ENCODE peak calls at places on chromosomes 3 and 15, in four cellular contexts. One of them, this sample, is unnamed. For H3K36me3 and H3K9me3, the result is how much of the 10 kb centered on the place peaks cover.

GRCh38 chr15:32990071-32990470 is 204.4 kb downstream of the FMN1 start:
- DNase-seq in psoas muscle: no peak
- DNase-seq in adipocyte: no peak
- DNase-seq in thoracic aorta: no peak
- DNase-seq in this sample: no peak

GRCh38 chr3:122681294-122682015 is 816 bp downstream of the PARP14 start:
- DNase-seq in psoas muscle: no peak
- DNase-seq in adipocyte: no peak
- DNase-seq in thoracic aorta: no peak
- DNase-seq in this sample: no peak

GRCh38 chr3:10173926-10174435 is 9.3 kb downstream of the IRAK2 start:
- DNase-seq in psoas muscle: peak
- DNase-seq in adipocyte: peak
- DNase-seq in thoracic aorta: peak
- DNase-seq in this sample: peak

GRCh38 chr3:90010341-90010740 is 902.9 kb downstream of the EPHA3 start:
- DNase-seq in psoas muscle: no peak
- DNase-seq in adipocyte: peak
- DNase-seq in thoracic aorta: no peak
- DNase-seq in this sample: no peak

GRCh38 chr3:195892355-195893120 is 15.8 kb downstream of the TNK2 start:
- DNase-seq in psoas muscle: peak
- DNase-seq in adipocyte: peak
- DNase-seq in thoracic aorta: peak
- DNase-seq in this sample: no peak

GRCh38 chr3:17840126-17840525 is 97.7 kb upstream of the TBC1D5 start:
- DNase-seq in psoas muscle: no peak
- DNase-seq in adipocyte: no peak
- DNase-seq in thoracic aorta: no peak
- DNase-seq in this sample: no peak

GRCh38 chr15:77507151-77507847 is 86.6 kb downstream of the HMG20A start:
- DNase-seq in psoas muscle: peak
- DNase-seq in adipocyte: no peak
- DNase-seq in thoracic aorta: no peak
- DNase-seq in this sample: no peak

GRCh38 chr3:69250014-69250413 is 127.6 kb upstream of the LMOD3 start:
- DNase-seq in psoas muscle: no peak
- DNase-seq in adipocyte: no peak
- DNase-seq in thoracic aorta: no peak
- DNase-seq in this sample: no peak

GRCh38 chr3:23316924-23317323 is 113.8 kb downstream of the UBE2E2 start:
- DNase-seq in psoas muscle: no peak
- DNase-seq in adipocyte: no peak
- DNase-seq in thoracic aorta: no peak
- DNase-seq in this sample: no peak

GRCh38 chr3:106628407-106628806 is 748.8 kb upstream of the CCDC54 start:
- DNase-seq in psoas muscle: no peak
- DNase-seq in adipocyte: peak
- DNase-seq in thoracic aorta: no peak
- DNase-seq in this sample: no peak

GRCh38 chr15:77083381-77084160 is 12.7 kb upstream of the TSPAN3 start:
- DNase-seq in psoas muscle: peak
- DNase-seq in adipocyte: no peak
- DNase-seq in thoracic aorta: peak
- DNase-seq in this sample: peak

GRCh38 chr15:68829068-68829467 is 8.4 kb upstream of the ANP32A start:
- DNase-seq in psoas muscle: no peak
- DNase-seq in adipocyte: no peak
- DNase-seq in thoracic aorta: no peak
- DNase-seq in this sample: no peak

GRCh38 chr3:53224026-53224425 is 31.8 kb downstream of the TKT start:
- DNase-seq in psoas muscle: no peak
- DNase-seq in adipocyte: no peak
- DNase-seq in thoracic aorta: no peak
- DNase-seq in this sample: no peak

GRCh38 chr3:65173841-65174240 is 486.0 kb upstream of the ADAMTS9 start:
- DNase-seq in psoas muscle: no peak
- DNase-seq in adipocyte: no peak
- DNase-seq in thoracic aorta: no peak
- DNase-seq in this sample: no peak

GRCh38 chr15:78087944-78088772 is 4.2 kb upstream of the SH2D7 start:
- DNase-seq in psoas muscle: no peak
- DNase-seq in adipocyte: no peak
- DNase-seq in thoracic aorta: no peak
- DNase-seq in this sample: no peak

GRCh38 chr3:107117922-107118576 is 259.2 kb upstream of the CCDC54 start:
- DNase-seq in psoas muscle: no peak
- DNase-seq in adipocyte: peak
- DNase-seq in thoracic aorta: no peak
- DNase-seq in this sample: no peak

GRCh38 chr3:144843099-144843498 is 871.5 kb downstream of the DIPK2A start:
- DNase-seq in psoas muscle: no peak
- DNase-seq in adipocyte: peak
- DNase-seq in thoracic aorta: no peak
- DNase-seq in this sample: no peak

GRCh38 chr3:190077646-190078045 is 43.1 kb downstream of the P3H2 start:
- DNase-seq in psoas muscle: no peak
- DNase-seq in adipocyte: no peak
- DNase-seq in thoracic aorta: no peak
- DNase-seq in this sample: no peak

GRCh38 chr3:181862502-181862901 is 150.8 kb downstream of the SOX2 start:
- DNase-seq in psoas muscle: no peak
- DNase-seq in adipocyte: no peak
- DNase-seq in thoracic aorta: no peak
- DNase-seq in this sample: no peak

GRCh38 chr15:98805434-98806274 is 157.3 kb downstream of the IGF1R start:
- DNase-seq in psoas muscle: no peak
- DNase-seq in adipocyte: no peak
- DNase-seq in thoracic aorta: no peak
- DNase-seq in this sample: no peak

GRCh38 chr15:71821547-71822129 is 11.3 kb downstream of the NR2E3 start:
- DNase-seq in psoas muscle: no peak
- DNase-seq in adipocyte: no peak
- DNase-seq in thoracic aorta: no peak
- DNase-seq in this sample: no peak
- H3K36me3 ChIP-seq in psoas muscle: under half
- H3K36me3 ChIP-seq in adipocyte: under half
- H3K36me3 ChIP-seq in thoracic aorta: under half
- H3K36me3 ChIP-seq in this sample: under half

GRCh38 chr3:93904568-93904967 is 69.1 kb downstream of the PROS1 start:
- DNase-seq in psoas muscle: no peak
- DNase-seq in adipocyte: no peak
- DNase-seq in thoracic aorta: no peak
- DNase-seq in this sample: no peak

GRCh38 chr3:93907132-93907531 is 66.6 kb downstream of the PROS1 start:
- DNase-seq in psoas muscle: no peak
- DNase-seq in adipocyte: no peak
- DNase-seq in thoracic aorta: no peak
- DNase-seq in this sample: no peak

GRCh38 chr3:93906245-93906644 is 67.5 kb downstream of the PROS1 start:
- DNase-seq in psoas muscle: no peak
- DNase-seq in adipocyte: no peak
- DNase-seq in thoracic aorta: no peak
- DNase-seq in this sample: no peak

DNA sequence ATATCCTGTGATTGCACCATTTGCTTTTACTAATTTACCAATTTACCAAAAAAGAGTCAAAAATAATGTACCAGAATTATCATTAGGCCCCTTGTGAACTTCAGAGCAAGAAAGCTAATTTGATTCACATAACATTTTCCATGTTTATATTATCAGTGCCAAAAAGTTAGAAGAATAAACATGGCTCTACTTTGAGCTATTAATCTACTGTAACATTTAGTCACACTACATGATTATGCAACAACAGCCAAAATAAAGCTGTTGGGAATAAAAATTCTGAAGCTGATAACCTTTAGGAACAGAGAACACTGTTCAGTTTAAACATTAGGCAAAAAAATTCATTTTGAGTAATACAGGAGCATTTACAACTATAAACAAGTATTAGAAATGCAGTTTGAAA is 63.6 kb downstream of the PROS1 start:
- DNase-seq in psoas muscle: no peak
- DNase-seq in adipocyte: peak
- DNase-seq in thoracic aorta: no peak
- DNase-seq in this sample: no peak
- H3K9me3 ChIP-seq in psoas muscle: under half
- H3K9me3 ChIP-seq in adipocyte: under half
- H3K9me3 ChIP-seq in thoracic aorta: under half
- H3K9me3 ChIP-seq in this sample: under half

GRCh38 chr3:12759097-12759679 is at the start of gene TMEM40:
- DNase-seq in psoas muscle: no peak
- DNase-seq in adipocyte: no peak
- DNase-seq in thoracic aorta: no peak
- DNase-seq in this sample: no peak
- H3K4me3 ChIP-seq in psoas muscle: no peak
- H3K4me3 ChIP-seq in adipocyte: no peak
- H3K4me3 ChIP-seq in thoracic aorta: peak
- H3K4me3 ChIP-seq in this sample: peak

GRCh38 chr3:127213381-127213918 is 20.5 kb downstream of the PRR23E start:
- DNase-seq in psoas muscle: no peak
- DNase-seq in adipocyte: no peak
- DNase-seq in thoracic aorta: no peak
- DNase-seq in this sample: peak

GRCh38 chr3:127214990-127215389 is 22.1 kb downstream of the PRR23E start:
- DNase-seq in psoas muscle: no peak
- DNase-seq in adipocyte: no peak
- DNase-seq in thoracic aorta: no peak
- DNase-seq in this sample: no peak

GRCh38 chr3:127216415-127217261 is 23.7 kb downstream of the PRR23E start:
- DNase-seq in psoas muscle: no peak
- DNase-seq in adipocyte: no peak
- DNase-seq in thoracic aorta: no peak
- DNase-seq in this sample: no peak

GRCh38 chr3:127217594-127218456 is 24.9 kb downstream of the PRR23E start:
- DNase-seq in psoas muscle: no peak
- DNase-seq in adipocyte: peak
- DNase-seq in thoracic aorta: no peak
- DNase-seq in this sample: no peak

GRCh38 chr3:127215714-127216414 is 22.9 kb downstream of the PRR23E start:
- DNase-seq in psoas muscle: no peak
- DNase-seq in adipocyte: no peak
- DNase-seq in thoracic aorta: no peak
- DNase-seq in this sample: no peak
- H3K36me3 ChIP-seq in psoas muscle: under half
- H3K36me3 ChIP-seq in adipocyte: under half
- H3K36me3 ChIP-seq in thoracic aorta: under half
- H3K36me3 ChIP-seq in this sample: under half

GRCh38 chr15:58026552-58026951 is 39.0 kb downstream of the ALDH1A2 start:
- DNase-seq in psoas muscle: no peak
- DNase-seq in adipocyte: no peak
- DNase-seq in thoracic aorta: no peak
- DNase-seq in this sample: no peak
- H3K9me3 ChIP-seq in psoas muscle: under half
- H3K9me3 ChIP-seq in adipocyte: half or more
- H3K9me3 ChIP-seq in thoracic aorta: under half
- H3K9me3 ChIP-seq in this sample: under half

DNA sequence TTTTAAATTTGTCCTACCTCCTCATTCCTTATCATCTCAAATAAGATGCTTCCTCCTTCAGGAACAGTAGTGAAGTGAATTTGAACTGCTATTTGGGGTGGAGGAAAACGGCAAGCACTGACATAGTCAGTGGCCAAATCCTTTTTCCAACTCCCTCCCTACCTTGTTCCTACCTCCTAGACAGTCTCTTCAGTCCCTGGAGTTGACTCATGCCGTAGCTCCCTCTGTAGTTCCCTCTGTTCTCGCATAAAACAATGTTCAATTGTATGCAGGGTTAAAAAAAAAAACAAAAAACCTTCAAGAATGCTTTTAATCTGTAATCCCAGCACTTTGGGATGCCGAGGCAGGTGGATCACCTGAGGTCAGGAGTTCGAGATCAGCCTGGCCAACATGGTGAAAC is 1.4 kb downstream of the UBR1 start:
- DNase-seq in psoas muscle: no peak
- DNase-seq in adipocyte: no peak
- DNase-seq in thoracic aorta: no peak
- DNase-seq in this sample: no peak
- H3K4me3 ChIP-seq in psoas muscle: peak
- H3K4me3 ChIP-seq in adipocyte: peak
- H3K4me3 ChIP-seq in thoracic aorta: peak
- H3K4me3 ChIP-seq in this sample: peak